ENCODE peak calls at places on chromosomes 12 and 14, in nine cellular contexts. I is iris pigment epithelial cell, O is NCI-H2029 treated with DMSO at 0.1 percent for 48 hours, V is SW480, K is hepatocyte, M is retina, S is sigmoid colon, R is A172, P is T-helper 2 cell. U is an unnamed sample.

GRCh38 chr14:92651106-92651792 is 97.2 kb downstream of the LGMN start:
- DNase-seq in O (no peak), R (no peak), P (peak; percentile 71), K (no peak), M (no peak), V (no peak), I (peak; percentile 36), S (no peak), U (peak; percentile 26)

GRCh38 chr14:94570440-94570839 is 9.2 kb downstream of the SERPINA4 start:
- DNase-seq in V (no peak), I (no peak), R (no peak), S (no peak), K (no peak), O (no peak), M (no peak), P (no peak), U (no peak)

GRCh38 chr12:71662861-71663560 is 637 bp downstream of the ZFC3H1 start:
- DNase-seq in P (peak; percentile 70), O (no peak), I (peak; percentile 59), V (peak; percentile 64), S (peak; percentile 81), M (peak; percentile 92), K (peak; percentile 79), R (peak; percentile 49), U (peak; percentile 85)

GRCh38 chr12:92486443-92487137 is 216.2 kb upstream of the PLEKHG7 start:
- DNase-seq in M (no peak), I (no peak), K (no peak), S (no peak), R (no peak), O (no peak), P (no peak), V (no peak), U (no peak)

GRCh38 chr14:75003250-75004027 is 718 bp downstream of the EIF2B2 start:
- DNase-seq in O (no peak), S (no peak), R (no peak), P (no peak), K (peak; percentile 11), V (no peak), M (no peak), I (no peak), U (peak; percentile 13)

GRCh38 chr12:41242613-41243012 is 54.5 kb downstream of the PDZRN4 start:
- DNase-seq in P (no peak), V (no peak), S (no peak), M (peak; percentile 15), K (no peak), I (no peak), R (no peak), O (no peak), U (no peak)

GRCh38 chr12:54660320-54660962 is 12.3 kb upstream of the DCD start:
- DNase-seq in V (no peak), R (no peak), M (no peak), K (no peak), I (no peak), S (no peak), O (no peak), P (no peak), U (no peak)

GRCh38 chr12:54983536-54984102 is 943 bp downstream of the TESPA1 start:
- DNase-seq in S (no peak), K (no peak), R (no peak), M (no peak), V (no peak), I (no peak), P (no peak), O (no peak), U (no peak)

GRCh38 chr12:52148541-52149181 is 43.2 kb downstream of the KRT80 start:
- DNase-seq in S (peak; percentile 65), R (peak; percentile 92), K (peak; percentile 62), V (peak; percentile 99), O (no peak), P (no peak), I (no peak), M (no peak), U (no peak)

GRCh38 chr12:100820314-100820713 is 25.7 kb downstream of the ANO4 start:
- DNase-seq in K (no peak), I (peak; percentile 66), M (no peak), O (no peak), S (no peak), V (no peak), P (no peak), R (no peak), U (no peak)

GRCh38 chr12:27711312-27711682 is 665 bp downstream of the MRPS35 start:
- DNase-seq in R (peak; percentile 9), O (peak; percentile 26), M (no peak), S (no peak), V (peak; percentile 62), K (peak; percentile 30), I (peak; percentile 23), P (no peak), U (no peak)

GRCh38 chr12:14885718-14886201 is at the start of gene MGP:
- DNase-seq in V (no peak), R (peak; percentile 29), I (peak; percentile 18), S (peak; percentile 90), P (no peak), O (no peak), M (no peak), K (peak; percentile 37), U (no peak)

GRCh38 chr12:26751179-26751578 is 81.8 kb downstream of the ITPR2 start:
- DNase-seq in V (no peak), O (no peak), R (no peak), S (no peak), P (no peak), I (no peak), K (no peak), M (no peak), U (no peak)

GRCh38 chr12:127351481-127352010 is 915.4 kb upstream of the TMEM132C start:
- DNase-seq in P (no peak), I (no peak), S (no peak), R (no peak), V (no peak), O (no peak), M (no peak), K (no peak), U (no peak)

GRCh38 chr14:78010688-78011087 is 159.5 kb upstream of the NRXN3 start:
- DNase-seq in M (no peak), I (peak; percentile 46), K (no peak), S (no peak), R (peak; percentile 45), P (no peak), O (no peak), V (no peak), U (no peak)

GRCh38 chr12:25056486-25057130 is 107.7 kb upstream of the BCAT1 start:
- DNase-seq in K (no peak), R (no peak), V (no peak), S (no peak), P (no peak), I (no peak), M (no peak), O (no peak), U (no peak)

GRCh38 chr12:26636710-26637328 is 196.2 kb downstream of the ITPR2 start:
- DNase-seq in S (no peak), K (peak; percentile 44), P (no peak), V (no peak), O (no peak), M (no peak), I (peak; percentile 91), R (peak; percentile 69), U (no peak)

GRCh38 chr12:13000935-13001724 is 1.1 kb upstream of the HEBP1 start:
- DNase-seq in V (peak; percentile 74), S (peak; percentile 74), I (peak; percentile 59), M (peak; percentile 82), R (no peak), O (no peak), P (peak; percentile 26), K (peak; percentile 87), U (peak; percentile 86)

GRCh38 chr12:105738036-105738435 is 400.7 kb downstream of the NUAK1 start:
- DNase-seq in M (no peak), O (no peak), K (no peak), P (no peak), R (no peak), S (no peak), V (no peak), I (peak; percentile 56), U (peak; percentile 11)

GRCh38 chr12:125650587-125650986 is 585.4 kb downstream of the AACS start:
- DNase-seq in V (peak; percentile 2), I (no peak), M (no peak), O (no peak), S (no peak), P (no peak), K (no peak), R (no peak), U (no peak)

GRCh38 chr12:34290191-34290995 is 268.1 kb downstream of the ALG10 start:
- DNase-seq in I (no peak), P (no peak), S (peak; percentile 40), K (peak; percentile 3), M (no peak), O (no peak), V (no peak), R (no peak), U (no peak)

GRCh38 chr12:94498698-94499097 is 39.0 kb upstream of the CEP83 start:
- DNase-seq in I (no peak), P (no peak), O (no peak), S (no peak), M (no peak), K (no peak), V (no peak), R (no peak), U (no peak)

GRCh38 chr12:87981495-87981894 is 47.7 kb downstream of the C12orf50 start:
- DNase-seq in V (no peak), I (peak; percentile 31), O (no peak), P (no peak), M (no peak), R (no peak), K (no peak), S (no peak), U (peak; percentile 3)

GRCh38 chr12:127355061-127355820 is 911.7 kb upstream of the TMEM132C start:
- DNase-seq in S (no peak), M (no peak), O (no peak), P (no peak), I (no peak), R (peak; percentile 32), V (no peak), K (peak; percentile 21), U (peak; percentile 4)

U was measured in left kidney.